ENCODE peak calls at places on chromosome 20, in nine cellular contexts. S, Z, Q, H, G, P, I, A and L are unnamed samples.
A peak's percentile ranks its signal among the peaks of the same experiment; 100 is the strongest.

GRCh38 chr20:4951299-4951698 is 50.0 kb downstream of the SLC23A2 start:
- DNase-seq in S (no peak), Z (peak; percentile 90), Q (no peak), H (no peak), G (no peak), P (no peak), I (no peak), A (no peak), L (no peak)

GRCh38 chr20:52269327-52269726 is 77.7 kb upstream of the ZFP64 start:
- DNase-seq in S (no peak), Z (no peak), Q (no peak), H (no peak), G (no peak), P (no peak), I (no peak), A (no peak), L (no peak)

GRCh38 chr20:32358883-32359632 is 927 bp downstream of the ASXL1 start:
- DNase-seq in S (peak; percentile 72), Z (peak; percentile 51), Q (peak; percentile 54), H (peak; percentile 60), G (peak; percentile 34), P (peak; percentile 80), I (peak; percentile 77), A (peak; percentile 91), L (peak; percentile 94)

GRCh38 chr20:61441537-61441936 is 189.5 kb downstream of the CDH4 start:
- DNase-seq in S (no peak), Z (no peak), Q (no peak), H (no peak), G (no peak), P (no peak), I (no peak), A (no peak), L (no peak)

GRCh38 chr20:44011251-44011940 is 96.7 kb downstream of the TOX2 start:
- DNase-seq in S (no peak), Z (no peak), Q (no peak), H (no peak), G (no peak), P (no peak), I (no peak), A (peak; percentile 6), L (no peak)

GRCh38 chr20:56845546-56846081 is 216.5 kb downstream of the TFAP2C start:
- DNase-seq in S (no peak), Z (no peak), Q (no peak), H (no peak), G (no peak), P (no peak), I (no peak), A (no peak), L (no peak)

GRCh38 chr20:48242623-48243022 is 457.3 kb upstream of the SULF2 start:
- DNase-seq in S (no peak), Z (no peak), Q (no peak), H (no peak), G (no peak), P (no peak), I (no peak), A (no peak), L (no peak)

GRCh38 chr20:14245368-14245970 is 91.9 kb downstream of the FLRT3 start:
- DNase-seq in S (no peak), Z (peak; percentile 35), Q (no peak), H (no peak), G (no peak), P (no peak), I (no peak), A (no peak), L (no peak)

GRCh38 chr20:18666803-18667460 is 79.1 kb downstream of the DTD1 start:
- DNase-seq in S (no peak), Z (no peak), Q (no peak), H (no peak), G (peak; percentile 47), P (no peak), I (no peak), A (no peak), L (no peak)

GRCh38 chr20:53561505-53561904 is 32.1 kb downstream of the ZNF217 start:
- DNase-seq in S (no peak), Z (no peak), Q (no peak), H (no peak), G (no peak), P (no peak), I (no peak), A (no peak), L (no peak)

GRCh38 chr20:35820715-35821114 is 48.9 kb downstream of the PHF20 start:
- DNase-seq in S (no peak), Z (peak; percentile 52), Q (no peak), H (no peak), G (no peak), P (no peak), I (no peak), A (no peak), L (no peak)

GRCh38 chr20:45971425-45971674 is 653 bp downstream of the ZNF335 start:
- DNase-seq in S (no peak), Z (no peak), Q (no peak), H (no peak), G (no peak), P (no peak), I (no peak), A (no peak), L (no peak)

GRCh38 chr20:63226020-63226943 is 9.4 kb upstream of the BIRC7 start:
- DNase-seq in S (no peak), Z (no peak), Q (no peak), H (no peak), G (no peak), P (no peak), I (no peak), A (no peak), L (no peak)

GRCh38 chr20:49523767-49524360 is 41.4 kb upstream of the KCNB1 start:
- DNase-seq in S (no peak), Z (no peak), Q (no peak), H (no peak), G (no peak), P (no peak), I (no peak), A (no peak), L (no peak)

GRCh38 chr20:34249291-34249690 is 8.1 kb downstream of the ASIP start:
- DNase-seq in S (no peak), Z (peak; percentile 71), Q (no peak), H (no peak), G (no peak), P (no peak), I (no peak), A (no peak), L (no peak)

GRCh38 chr20:34269996-34270627 is 28.9 kb downstream of the ASIP start:
- DNase-seq in S (no peak), Z (no peak), Q (no peak), H (no peak), G (no peak), P (no peak), I (no peak), A (no peak), L (no peak)

GRCh38 chr20:58996226-58996611 is 10.8 kb downstream of the CTSZ start:
- DNase-seq in S (no peak), Z (no peak), Q (no peak), H (no peak), G (no peak), P (no peak), I (no peak), A (no peak), L (no peak)

GRCh38 chr20:595330-596308 is 14.5 kb downstream of the TCF15 start:
- DNase-seq in S (no peak), Z (no peak), Q (no peak), H (no peak), G (no peak), P (no peak), I (no peak), A (no peak), L (no peak)

GRCh38 chr20:12722096-12722495 is 286.7 kb upstream of the SPTLC3 start:
- DNase-seq in S (no peak), Z (no peak), Q (no peak), H (no peak), G (no peak), P (no peak), I (no peak), A (no peak), L (no peak)

GRCh38 chr20:59831024-59831900 is 102.2 kb downstream of the SYCP2 start:
- DNase-seq in S (no peak), Z (no peak), Q (no peak), H (no peak), G (no peak), P (no peak), I (no peak), A (peak; percentile 33), L (no peak)

GRCh38 chr20:62168061-62168460 is 14.8 kb upstream of the MTG2 start:
- DNase-seq in S (no peak), Z (no peak), Q (no peak), H (no peak), G (no peak), P (no peak), I (no peak), A (no peak), L (no peak)

GRCh38 chr20:25320035-25320800 is 70.4 kb downstream of the ABHD12 start:
- DNase-seq in S (no peak), Z (no peak), Q (no peak), H (no peak), G (no peak), P (no peak), I (no peak), A (no peak), L (no peak)

GRCh38 chr20:31606928-31607639 is 2.0 kb downstream of the ID1 start:
- DNase-seq in S (no peak), Z (peak; percentile 67), Q (no peak), H (no peak), G (peak; percentile 47), P (no peak), I (no peak), A (peak; percentile 69), L (no peak)

GRCh38 chr20:16352321-16352720 is 220.9 kb downstream of the KIF16B start:
- DNase-seq in S (no peak), Z (no peak), Q (no peak), H (no peak), G (no peak), P (no peak), I (no peak), A (no peak), L (no peak)

GRCh38 chr20:8303651-8304050 is 171.6 kb downstream of the PLCB1 start:
- DNase-seq in S (no peak), Z (no peak), Q (no peak), H (no peak), G (peak; percentile 85), P (no peak), I (no peak), A (no peak), L (no peak)

GRCh38 chr20:3661060-3661820 is 2.0 kb downstream of the GFRA4 start:
- DNase-seq in S (no peak), Z (no peak), Q (no peak), H (no peak), G (no peak), P (no peak), I (no peak), A (peak; percentile 25), L (no peak)

GRCh38 chr20:33305591-33306057 is 22.6 kb downstream of the BPIFB1 start:
- DNase-seq in S (no peak), Z (no peak), Q (no peak), H (no peak), G (no peak), P (no peak), I (no peak), A (no peak), L (no peak)

GRCh38 chr20:17963114-17963897 is 5.3 kb downstream of the SNX5 start:
- DNase-seq in S (no peak), Z (no peak), Q (no peak), H (no peak), G (no peak), P (no peak), I (no peak), A (no peak), L (no peak)

GRCh38 chr20:47727170-47727880 is 58.0 kb downstream of the SULF2 start:
- DNase-seq in S (no peak), Z (no peak), Q (peak; percentile 42), H (peak; percentile 70), G (no peak), P (peak; percentile 50), I (peak; percentile 64), A (no peak), L (no peak)

GRCh38 chr20:44714701-44715494 is at the start of gene CCN5:
- DNase-seq in S (no peak), Z (peak; percentile 64), Q (no peak), H (no peak), G (peak; percentile 64), P (no peak), I (no peak), A (no peak), L (no peak)

GRCh38 chr20:24892931-24893330 is 56.1 kb upstream of the CST7 start:
- DNase-seq in S (no peak), Z (no peak), Q (no peak), H (no peak), G (no peak), P (no peak), I (no peak), A (no peak), L (no peak)